ENCODE peak calls at places on chromosomes 12 and 14, in four cellular contexts. One of them, this sample, is unnamed.
A peak's percentile ranks its signal among the peaks of the same experiment; 100 is the strongest.

GRCh38 chr12:54038760-54039414 is 6.0 kb downstream of the HOXC5 start:
- DNase-seq in Calu3: no peak
- DNase-seq in lower leg skin: no peak
- DNase-seq in WTC11: no peak
- DNase-seq in this sample: no peak

GRCh38 chr12:11684393-11684792 is 34.9 kb downstream of the ETV6 start:
- DNase-seq in Calu3: no peak
- DNase-seq in lower leg skin: no peak
- DNase-seq in WTC11: no peak
- DNase-seq in this sample: no peak

GRCh38 chr14:80637726-80638619 is 303.6 kb downstream of the CEP128 start:
- DNase-seq in Calu3: peak; percentile 2
- DNase-seq in WTC11: no peak
- DNase-seq in lower leg skin: no peak
- DNase-seq in this sample: no peak

GRCh38 chr12:111389635-111390034 is 16.1 kb upstream of the SH2B3 start:
- DNase-seq in Calu3: peak; percentile 71
- DNase-seq in lower leg skin: no peak
- DNase-seq in WTC11: no peak
- DNase-seq in this sample: no peak

GRCh38 chr12:11580125-11580751 is 69.2 kb upstream of the ETV6 start:
- DNase-seq in Calu3: peak; percentile 57
- DNase-seq in WTC11: no peak
- DNase-seq in lower leg skin: peak; percentile 40
- DNase-seq in this sample: no peak

GRCh38 chr12:93361159-93361919 is 16.4 kb upstream of the NUDT4 start:
- DNase-seq in lower leg skin: no peak
- DNase-seq in WTC11: no peak
- DNase-seq in Calu3: no peak
- DNase-seq in this sample: no peak

GRCh38 chr14:21036746-21037145 is 2.1 kb upstream of the RNASE13 start:
- DNase-seq in lower leg skin: no peak
- DNase-seq in Calu3: no peak
- DNase-seq in WTC11: no peak
- DNase-seq in this sample: no peak

GRCh38 chr12:47328831-47329545 is 249.2 kb upstream of the AMIGO2 start:
- DNase-seq in WTC11: no peak
- DNase-seq in lower leg skin: no peak
- DNase-seq in Calu3: no peak
- DNase-seq in this sample: no peak

GRCh38 chr12:67394600-67394999 is 125.4 kb downstream of the CAND1 start:
- DNase-seq in lower leg skin: peak; percentile 22
- DNase-seq in WTC11: no peak
- DNase-seq in Calu3: no peak
- DNase-seq in this sample: no peak

GRCh38 chr12:49543914-49544815 is 5.3 kb downstream of the KCNH3 start:
- DNase-seq in WTC11: peak; percentile 47
- DNase-seq in lower leg skin: no peak
- DNase-seq in Calu3: no peak
- DNase-seq in this sample: no peak

GRCh38 chr12:105967038-105967776 is 171.5 kb downstream of the NUAK1 start:
- DNase-seq in Calu3: no peak
- DNase-seq in WTC11: no peak
- DNase-seq in lower leg skin: no peak
- DNase-seq in this sample: no peak

GRCh38 chr12:111788178-111788654 is 21.5 kb downstream of the ALDH2 start:
- DNase-seq in lower leg skin: no peak
- DNase-seq in Calu3: peak; percentile 52
- DNase-seq in WTC11: peak; percentile 26
- DNase-seq in this sample: no peak

GRCh38 chr12:6551496-6552139 is 4.2 kb downstream of the IFFO1 start:
- DNase-seq in Calu3: no peak
- DNase-seq in WTC11: no peak
- DNase-seq in lower leg skin: no peak
- DNase-seq in this sample: no peak

GRCh38 chr12:114913871-114914801 is 230.2 kb upstream of the TBX3 start:
- DNase-seq in Calu3: no peak
- DNase-seq in lower leg skin: no peak
- DNase-seq in WTC11: no peak
- DNase-seq in this sample: no peak

GRCh38 chr12:41497362-41497761 is 309.2 kb downstream of the PDZRN4 start:
- DNase-seq in WTC11: no peak
- DNase-seq in Calu3: no peak
- DNase-seq in lower leg skin: no peak
- DNase-seq in this sample: no peak

GRCh38 chr12:47165934-47166333 is 86.2 kb upstream of the AMIGO2 start:
- DNase-seq in Calu3: no peak
- DNase-seq in lower leg skin: no peak
- DNase-seq in WTC11: no peak
- DNase-seq in this sample: no peak

GRCh38 chr12:124780752-124781685 is 82.6 kb downstream of the SCARB1 start:
- DNase-seq in lower leg skin: no peak
- DNase-seq in WTC11: no peak
- DNase-seq in Calu3: no peak
- DNase-seq in this sample: no peak

GRCh38 chr12:12488823-12489528 is 73.7 kb downstream of the DUSP16 start:
- DNase-seq in Calu3: no peak
- DNase-seq in WTC11: no peak
- DNase-seq in lower leg skin: no peak
- DNase-seq in this sample: no peak

DNA sequence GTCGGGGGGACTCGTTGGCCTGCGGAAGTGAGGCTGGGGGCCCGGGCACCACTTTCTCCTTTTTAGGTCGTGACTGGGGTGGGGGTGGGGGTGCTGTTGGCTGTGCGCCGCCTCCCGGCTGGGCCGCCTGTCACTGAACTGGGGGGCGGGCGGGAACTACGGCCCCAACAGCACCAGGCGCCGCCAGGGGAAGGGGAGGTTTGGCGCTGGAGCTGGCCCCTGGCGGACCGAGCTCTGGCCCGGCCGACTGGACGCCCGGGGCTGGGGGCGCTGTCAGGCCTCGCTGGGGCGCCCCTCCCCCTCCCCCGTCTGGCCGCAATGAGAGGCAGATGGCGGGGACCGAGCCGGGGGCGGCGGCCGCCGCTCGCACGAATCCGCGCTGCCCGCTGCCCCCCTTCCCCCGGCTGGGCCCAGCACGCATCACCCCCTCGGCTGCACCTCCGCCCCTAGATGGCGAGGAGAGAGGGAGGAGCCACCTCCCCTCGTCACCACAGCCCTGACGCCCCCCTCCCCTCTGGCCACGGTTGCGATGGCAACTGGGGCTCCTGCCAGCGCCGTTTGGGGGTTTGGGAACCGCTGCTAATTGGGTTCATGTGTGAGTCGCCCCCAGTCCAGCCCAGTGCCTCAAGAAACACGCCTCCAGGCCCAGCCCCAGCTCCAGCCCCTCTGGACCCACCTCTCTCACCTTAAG is 723 bp downstream of the NFATC4 start:
- DNase-seq in lower leg skin: no peak
- DNase-seq in Calu3: no peak
- DNase-seq in WTC11: peak; percentile 82
- DNase-seq in this sample: no peak
- TF ChIP-seq CTCF in lower leg skin: no peak
- TF ChIP-seq CTCF in Calu3: no peak
- TF ChIP-seq CTCF in WTC11: no peak
- TF ChIP-seq CTCF in this sample: no peak

DNA sequence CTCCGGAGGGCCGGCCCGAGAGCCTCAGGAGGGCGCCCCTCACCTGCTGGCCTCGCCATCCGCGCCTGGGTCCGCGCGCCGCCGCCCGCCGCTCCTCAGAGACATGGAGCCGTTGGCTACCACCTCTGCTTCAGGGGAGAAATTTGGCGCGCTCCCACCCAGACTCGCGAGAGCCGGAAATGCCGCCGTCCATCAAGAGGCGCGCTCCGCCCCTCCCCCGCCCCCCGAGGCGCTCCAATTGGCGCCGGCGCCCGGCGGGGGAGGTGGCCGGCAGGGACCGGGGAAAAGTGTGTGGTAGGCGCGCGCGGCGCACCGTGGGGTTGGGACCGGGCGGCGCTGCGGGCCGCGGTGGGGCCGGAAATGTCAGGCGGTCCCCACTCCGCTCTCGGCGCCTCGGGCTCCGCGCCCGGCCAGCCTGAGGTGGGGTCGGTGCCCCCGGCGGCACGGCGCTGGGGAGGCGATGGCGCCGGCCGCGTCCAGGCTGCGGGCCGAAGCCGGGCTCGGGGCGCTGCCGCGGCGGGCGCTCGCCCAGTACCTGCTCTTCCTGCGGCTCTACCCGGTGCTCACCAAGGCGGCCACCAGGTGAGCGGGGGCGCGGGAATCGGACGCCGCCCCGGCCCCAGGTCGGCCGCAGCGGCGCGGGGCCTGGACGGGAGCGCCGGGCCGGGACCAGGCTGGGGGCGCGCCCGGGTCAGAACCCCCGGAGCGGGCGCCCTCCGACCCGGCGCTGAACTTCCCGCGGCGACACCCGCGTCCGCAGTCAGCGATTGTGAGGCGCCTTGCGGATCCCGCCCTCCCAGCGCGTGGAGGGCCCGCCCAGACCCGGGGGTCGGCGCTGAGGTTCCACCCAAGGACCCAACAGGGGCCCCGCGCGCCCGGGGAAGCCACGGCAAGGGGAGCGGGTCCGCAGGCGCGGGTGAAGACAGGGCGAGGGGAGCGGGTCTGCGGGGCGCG is at the start of the genes POLE and PXMP2:
- DNase-seq in Calu3: peak; percentile 99
- DNase-seq in WTC11: peak; percentile 95
- DNase-seq in lower leg skin: peak; percentile 91
- DNase-seq in this sample: peak; percentile 87
- TF ChIP-seq CTCF in Calu3: no peak
- TF ChIP-seq CTCF in WTC11: no peak
- TF ChIP-seq CTCF in lower leg skin: no peak
- TF ChIP-seq CTCF in this sample: no peak

GRCh38 chr12:108129017-108129812 is at the start of gene WSCD2:
- DNase-seq in WTC11: peak; percentile 90
- DNase-seq in lower leg skin: peak; percentile 17
- DNase-seq in Calu3: peak; percentile 77
- DNase-seq in this sample: no peak
- TF ChIP-seq CTCF in WTC11: no peak
- TF ChIP-seq CTCF in lower leg skin: no peak
- TF ChIP-seq CTCF in Calu3: no peak
- TF ChIP-seq CTCF in this sample: no peak

GRCh38 chr14:74302634-74303569 is at the start of gene ABCD4:
- DNase-seq in Calu3: peak; percentile 97
- DNase-seq in WTC11: peak; percentile 99
- DNase-seq in lower leg skin: peak; percentile 93
- DNase-seq in this sample: peak; percentile 89
- TF ChIP-seq CTCF in Calu3: no peak
- TF ChIP-seq CTCF in WTC11: no peak
- TF ChIP-seq CTCF in lower leg skin: no peak
- TF ChIP-seq CTCF in this sample: no peak

DNA sequence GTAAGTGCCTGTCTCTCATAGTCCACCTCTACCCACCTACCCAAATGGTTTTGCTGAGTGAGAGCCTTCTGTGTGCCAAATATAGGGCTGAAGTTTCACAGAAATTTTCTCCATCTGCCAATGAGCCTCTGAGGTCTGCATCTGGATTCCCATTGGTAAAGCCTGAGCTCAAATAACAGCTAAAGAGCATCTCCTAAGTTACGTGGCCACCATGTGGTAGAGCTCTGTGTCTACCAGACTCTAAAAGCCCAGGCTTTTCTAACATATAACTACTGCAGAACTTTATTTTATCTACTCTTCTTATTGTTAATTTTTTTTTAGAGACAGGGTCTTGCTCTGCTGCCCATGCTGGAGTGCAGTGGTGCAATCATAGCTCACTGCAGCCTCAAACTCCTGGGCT is 16.0 kb downstream of the AMDHD1 start:
- DNase-seq in WTC11: no peak
- DNase-seq in Calu3: peak; percentile 6
- DNase-seq in lower leg skin: no peak
- DNase-seq in this sample: no peak
- TF ChIP-seq CTCF in WTC11: no peak
- TF ChIP-seq CTCF in Calu3: no peak
- TF ChIP-seq CTCF in lower leg skin: no peak
- TF ChIP-seq CTCF in this sample: no peak

DNA sequence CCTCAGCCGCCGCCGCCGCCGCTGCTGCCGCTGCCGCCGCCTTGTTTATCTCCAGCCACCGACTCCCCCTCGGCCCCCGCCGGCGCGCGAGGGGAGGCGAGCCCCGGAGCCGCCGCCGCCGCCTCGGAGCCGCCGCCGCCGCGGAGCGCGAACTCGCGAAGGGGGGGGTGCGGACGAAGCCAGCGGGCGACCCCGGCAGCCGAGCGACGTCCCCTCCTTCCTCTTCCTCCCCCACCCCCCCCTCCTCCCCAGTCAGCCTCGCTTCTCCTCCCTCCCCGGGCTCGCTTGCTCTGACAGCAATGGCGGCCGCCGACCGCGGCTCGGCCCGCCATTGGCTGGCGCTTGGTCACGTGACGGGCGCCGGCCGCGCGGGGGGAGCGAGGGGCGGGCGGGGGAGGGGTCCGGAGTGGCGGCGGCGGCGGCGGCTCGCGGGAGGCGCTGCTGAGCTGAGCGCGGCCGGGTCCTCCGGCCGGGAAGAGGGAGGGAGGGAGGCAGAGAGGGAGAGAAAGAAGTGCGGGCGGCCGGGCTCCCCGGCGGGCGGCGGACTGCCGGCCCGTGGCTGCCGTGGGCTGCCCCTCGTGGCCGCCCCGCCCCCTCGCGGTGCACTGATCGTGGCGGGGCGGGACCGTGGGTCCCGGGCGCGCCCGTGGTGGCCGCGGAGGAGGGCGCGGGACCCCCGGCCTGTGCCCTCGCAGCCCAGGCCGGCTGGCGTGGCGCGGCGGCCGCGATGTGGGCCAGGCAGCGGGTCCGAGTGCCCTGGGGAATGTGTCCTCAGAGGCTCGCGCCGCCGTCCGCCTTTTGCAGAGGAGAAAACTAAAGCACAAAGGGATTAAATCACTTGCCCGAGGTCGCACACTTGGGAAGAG is at the start of gene MED13L:
- DNase-seq in Calu3: peak; percentile 92
- DNase-seq in WTC11: peak; percentile 85
- DNase-seq in lower leg skin: peak; percentile 81
- DNase-seq in this sample: peak; percentile 49
- TF ChIP-seq CTCF in Calu3: no peak
- TF ChIP-seq CTCF in WTC11: no peak
- TF ChIP-seq CTCF in lower leg skin: no peak
- TF ChIP-seq CTCF in this sample: peak; percentile 7

GRCh38 chr14:89339158-89339557 is 77.9 kb downstream of the FOXN3 start:
- DNase-seq in Calu3: no peak
- DNase-seq in lower leg skin: no peak
- DNase-seq in WTC11: no peak
- DNase-seq in this sample: no peak

GRCh38 chr14:89337912-89338311 is 79.1 kb downstream of the FOXN3 start:
- DNase-seq in Calu3: no peak
- DNase-seq in lower leg skin: no peak
- DNase-seq in WTC11: no peak
- DNase-seq in this sample: no peak

GRCh38 chr14:89337161-89337560 is 79.9 kb downstream of the FOXN3 start:
- DNase-seq in lower leg skin: no peak
- DNase-seq in Calu3: no peak
- DNase-seq in WTC11: no peak
- DNase-seq in this sample: no peak

GRCh38 chr14:89339579-89339978 is 77.5 kb downstream of the FOXN3 start:
- DNase-seq in WTC11: no peak
- DNase-seq in lower leg skin: no peak
- DNase-seq in Calu3: no peak
- DNase-seq in this sample: no peak

GRCh38 chr14:89336338-89336737 is 80.7 kb downstream of the FOXN3 start:
- DNase-seq in WTC11: no peak
- DNase-seq in lower leg skin: no peak
- DNase-seq in Calu3: no peak
- DNase-seq in this sample: no peak
- TF ChIP-seq CTCF in WTC11: peak; percentile 13
- TF ChIP-seq CTCF in lower leg skin: no peak
- TF ChIP-seq CTCF in Calu3: no peak
- TF ChIP-seq CTCF in this sample: no peak